ENCODE peak calls at places on chromosomes 11 and 22, in ten cellular contexts. One of them, this sample, is unnamed.
A peak's percentile ranks its signal among the peaks of the same experiment; 100 is the strongest.

GRCh38 chr22:46941958-46942815 is 179.7 kb downstream of the TBC1D22A start:
- DNase-seq in CD8-positive, alpha-beta memory T cell: no peak
- DNase-seq in fibroblast of mammary gland: peak; percentile 60
- DNase-seq in OCI-LY7: no peak
- DNase-seq in AG09309: no peak
- DNase-seq in heart right ventricle: peak; percentile 50
- DNase-seq in cardiac fibroblast: no peak
- DNase-seq in fibroblast of the aortic adventitia: peak; percentile 48
- DNase-seq in right lobe of liver: no peak
- DNase-seq in BJ: no peak
- DNase-seq in this sample: no peak

GRCh38 chr22:36457688-36458450 is 23.6 kb downstream of the TXN2 start:
- DNase-seq in CD8-positive, alpha-beta memory T cell: no peak
- DNase-seq in right lobe of liver: no peak
- DNase-seq in fibroblast of the aortic adventitia: peak; percentile 66
- DNase-seq in BJ: no peak
- DNase-seq in cardiac fibroblast: peak; percentile 70
- DNase-seq in fibroblast of mammary gland: peak; percentile 60
- DNase-seq in AG09309: no peak
- DNase-seq in heart right ventricle: peak; percentile 74
- DNase-seq in OCI-LY7: no peak
- DNase-seq in this sample: no peak

GRCh38 chr22:20979940-20980453 is 2.1 kb upstream of the LZTR1 start:
- DNase-seq in cardiac fibroblast: no peak
- DNase-seq in OCI-LY7: no peak
- DNase-seq in CD8-positive, alpha-beta memory T cell: no peak
- DNase-seq in heart right ventricle: no peak
- DNase-seq in fibroblast of the aortic adventitia: no peak
- DNase-seq in right lobe of liver: peak; percentile 67
- DNase-seq in BJ: no peak
- DNase-seq in AG09309: no peak
- DNase-seq in fibroblast of mammary gland: no peak
- DNase-seq in this sample: no peak

GRCh38 chr11:118003021-118003423 is 16.8 kb downstream of the IL10RA start:
- DNase-seq in AG09309: no peak
- DNase-seq in right lobe of liver: peak; percentile 28
- DNase-seq in OCI-LY7: peak; percentile 28
- DNase-seq in cardiac fibroblast: no peak
- DNase-seq in heart right ventricle: no peak
- DNase-seq in BJ: no peak
- DNase-seq in fibroblast of mammary gland: no peak
- DNase-seq in fibroblast of the aortic adventitia: no peak
- DNase-seq in CD8-positive, alpha-beta memory T cell: peak; percentile 62
- DNase-seq in this sample: peak; percentile 25

GRCh38 chr11:65899356-65900124 is 648 bp downstream of the FOSL1 start:
- DNase-seq in AG09309: no peak
- DNase-seq in OCI-LY7: peak; percentile 19
- DNase-seq in cardiac fibroblast: peak; percentile 76
- DNase-seq in right lobe of liver: no peak
- DNase-seq in BJ: no peak
- DNase-seq in fibroblast of the aortic adventitia: peak; percentile 65
- DNase-seq in CD8-positive, alpha-beta memory T cell: peak; percentile 75
- DNase-seq in heart right ventricle: peak; percentile 62
- DNase-seq in fibroblast of mammary gland: peak; percentile 72
- DNase-seq in this sample: no peak

GRCh38 chr11:113188433-113188834 is 125.9 kb upstream of the TTC12 start:
- DNase-seq in CD8-positive, alpha-beta memory T cell: no peak
- DNase-seq in AG09309: no peak
- DNase-seq in OCI-LY7: no peak
- DNase-seq in right lobe of liver: no peak
- DNase-seq in fibroblast of mammary gland: no peak
- DNase-seq in fibroblast of the aortic adventitia: no peak
- DNase-seq in cardiac fibroblast: no peak
- DNase-seq in heart right ventricle: no peak
- DNase-seq in BJ: no peak
- DNase-seq in this sample: no peak

GRCh38 chr22:21641417-21641794 is 696 bp upstream of the SDF2L1 start:
- DNase-seq in BJ: no peak
- DNase-seq in right lobe of liver: peak; percentile 62
- DNase-seq in heart right ventricle: no peak
- DNase-seq in OCI-LY7: no peak
- DNase-seq in fibroblast of mammary gland: peak; percentile 58
- DNase-seq in CD8-positive, alpha-beta memory T cell: no peak
- DNase-seq in AG09309: no peak
- DNase-seq in fibroblast of the aortic adventitia: peak; percentile 61
- DNase-seq in cardiac fibroblast: peak; percentile 65
- DNase-seq in this sample: no peak

GRCh38 chr11:44005956-44006355 is 41.8 kb upstream of the ACCSL start:
- DNase-seq in right lobe of liver: peak; percentile 28
- DNase-seq in BJ: no peak
- DNase-seq in CD8-positive, alpha-beta memory T cell: no peak
- DNase-seq in AG09309: no peak
- DNase-seq in fibroblast of the aortic adventitia: no peak
- DNase-seq in OCI-LY7: no peak
- DNase-seq in cardiac fibroblast: no peak
- DNase-seq in heart right ventricle: no peak
- DNase-seq in fibroblast of mammary gland: no peak
- DNase-seq in this sample: no peak

GRCh38 chr22:42680648-42681047 is 31.5 kb upstream of the CYB5R3 start:
- DNase-seq in right lobe of liver: no peak
- DNase-seq in cardiac fibroblast: peak; percentile 93
- DNase-seq in fibroblast of mammary gland: peak; percentile 98
- DNase-seq in BJ: peak; percentile 81
- DNase-seq in CD8-positive, alpha-beta memory T cell: no peak
- DNase-seq in fibroblast of the aortic adventitia: peak; percentile 96
- DNase-seq in AG09309: peak; percentile 85
- DNase-seq in OCI-LY7: no peak
- DNase-seq in heart right ventricle: no peak
- DNase-seq in this sample: no peak

GRCh38 chr11:27205269-27205668 is 157.7 kb downstream of the CCDC34 start:
- DNase-seq in AG09309: no peak
- DNase-seq in fibroblast of mammary gland: no peak
- DNase-seq in right lobe of liver: no peak
- DNase-seq in heart right ventricle: no peak
- DNase-seq in BJ: no peak
- DNase-seq in OCI-LY7: no peak
- DNase-seq in CD8-positive, alpha-beta memory T cell: no peak
- DNase-seq in cardiac fibroblast: no peak
- DNase-seq in fibroblast of the aortic adventitia: no peak
- DNase-seq in this sample: no peak

GRCh38 chr11:24312464-24313238 is 184.2 kb upstream of the LUZP2 start:
- DNase-seq in right lobe of liver: no peak
- DNase-seq in fibroblast of mammary gland: peak; percentile 1
- DNase-seq in heart right ventricle: no peak
- DNase-seq in cardiac fibroblast: peak; percentile 84
- DNase-seq in fibroblast of the aortic adventitia: no peak
- DNase-seq in OCI-LY7: no peak
- DNase-seq in CD8-positive, alpha-beta memory T cell: no peak
- DNase-seq in BJ: no peak
- DNase-seq in AG09309: no peak
- DNase-seq in this sample: no peak

DNA sequence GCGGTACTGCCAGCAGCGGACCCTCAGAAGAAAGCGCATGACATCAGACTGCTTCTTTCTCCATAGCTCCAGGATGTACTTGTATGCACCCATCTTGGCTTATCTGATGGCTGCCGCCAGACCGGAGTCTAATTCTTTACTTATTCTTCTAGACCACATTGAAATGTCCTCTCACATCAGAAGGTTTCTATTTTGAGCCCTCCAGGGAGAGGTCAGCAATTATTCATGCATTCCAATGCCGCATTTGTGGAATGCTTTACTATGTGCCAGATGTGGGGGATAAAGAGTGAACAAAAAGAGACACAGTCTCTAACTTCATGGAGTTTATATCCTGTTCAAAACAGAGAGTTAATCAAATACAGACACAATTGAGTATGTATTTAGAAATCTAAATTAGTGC is 230.1 kb downstream of the MIAT start:
- DNase-seq in right lobe of liver: no peak
- DNase-seq in AG09309: peak; percentile 68
- DNase-seq in fibroblast of mammary gland: peak; percentile 82
- DNase-seq in BJ: peak; percentile 80
- DNase-seq in cardiac fibroblast: peak; percentile 79
- DNase-seq in CD8-positive, alpha-beta memory T cell: no peak
- DNase-seq in heart right ventricle: no peak
- DNase-seq in OCI-LY7: no peak
- DNase-seq in fibroblast of the aortic adventitia: peak; percentile 93
- DNase-seq in this sample: no peak
- H3K4me3 ChIP-seq in right lobe of liver: no peak overlapping the region
- H3K4me3 ChIP-seq in AG09309: no peak overlapping the region
- H3K4me3 ChIP-seq in fibroblast of mammary gland: no peak overlapping the region
- H3K4me3 ChIP-seq in BJ: no peak overlapping the region
- H3K4me3 ChIP-seq in cardiac fibroblast: no peak overlapping the region
- H3K4me3 ChIP-seq in CD8-positive, alpha-beta memory T cell: no peak overlapping the region
- H3K4me3 ChIP-seq in heart right ventricle: no peak overlapping the region
- H3K4me3 ChIP-seq in OCI-LY7: no peak overlapping the region
- H3K4me3 ChIP-seq in fibroblast of the aortic adventitia: no peak overlapping the region
- H3K4me3 ChIP-seq in this sample: no peak overlapping the region

DNA sequence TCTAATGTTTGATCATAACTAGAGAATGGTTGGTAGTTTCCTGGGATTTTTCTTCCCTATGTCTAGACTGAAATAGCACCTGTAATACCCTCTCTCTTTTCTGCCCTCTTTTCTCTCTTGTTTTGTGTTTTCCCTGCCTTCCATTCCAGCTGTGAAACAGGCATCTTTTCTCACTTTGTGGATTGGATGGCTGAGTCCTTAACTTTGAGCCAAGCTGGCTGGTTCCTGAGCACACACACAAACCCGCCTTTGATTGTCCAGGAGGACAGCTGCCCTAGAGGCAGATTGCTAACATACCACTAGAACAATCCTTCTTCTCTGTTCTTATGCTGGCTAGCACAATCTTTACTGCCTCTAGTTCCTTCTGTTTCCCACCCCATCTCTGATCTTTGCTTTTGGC is 17.7 kb downstream of the CTNND1 start:
- DNase-seq in OCI-LY7: no peak
- DNase-seq in AG09309: no peak
- DNase-seq in fibroblast of mammary gland: no peak
- DNase-seq in cardiac fibroblast: peak; percentile 83
- DNase-seq in CD8-positive, alpha-beta memory T cell: no peak
- DNase-seq in BJ: no peak
- DNase-seq in fibroblast of the aortic adventitia: peak; percentile 78
- DNase-seq in heart right ventricle: no peak
- DNase-seq in right lobe of liver: no peak
- DNase-seq in this sample: no peak
- H3K4me3 ChIP-seq in OCI-LY7: no peak overlapping the region
- H3K4me3 ChIP-seq in AG09309: no peak overlapping the region
- H3K4me3 ChIP-seq in fibroblast of mammary gland: no peak overlapping the region
- H3K4me3 ChIP-seq in cardiac fibroblast: no peak overlapping the region
- H3K4me3 ChIP-seq in CD8-positive, alpha-beta memory T cell: no peak overlapping the region
- H3K4me3 ChIP-seq in BJ: no peak overlapping the region
- H3K4me3 ChIP-seq in fibroblast of the aortic adventitia: no peak overlapping the region
- H3K4me3 ChIP-seq in heart right ventricle: no peak overlapping the region
- H3K4me3 ChIP-seq in right lobe of liver: no peak overlapping the region
- H3K4me3 ChIP-seq in this sample: no peak overlapping the region

DNA sequence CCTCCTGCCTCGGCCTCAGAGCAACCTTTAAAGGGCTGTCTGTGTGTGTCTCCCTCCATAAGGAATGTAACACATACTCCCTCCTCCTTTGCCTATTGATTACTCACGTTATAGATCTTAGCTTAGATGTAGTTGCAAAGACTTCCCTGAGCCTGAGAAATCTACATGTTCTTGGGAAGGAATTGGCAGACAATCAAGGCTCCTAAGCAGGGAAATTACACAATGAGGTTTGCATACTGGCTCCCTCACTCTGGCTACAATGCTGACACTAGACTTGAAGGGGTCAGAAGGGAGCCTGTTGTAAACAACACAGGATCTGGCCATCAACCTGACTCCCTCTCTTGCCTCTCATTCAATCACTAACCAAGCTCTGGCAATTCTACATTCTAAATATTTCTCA is 5.2 kb upstream of the OLFML1 start:
- DNase-seq in BJ: no peak
- DNase-seq in right lobe of liver: no peak
- DNase-seq in fibroblast of mammary gland: peak; percentile 70
- DNase-seq in AG09309: peak; percentile 42
- DNase-seq in OCI-LY7: no peak
- DNase-seq in CD8-positive, alpha-beta memory T cell: no peak
- DNase-seq in heart right ventricle: no peak
- DNase-seq in cardiac fibroblast: peak; percentile 68
- DNase-seq in fibroblast of the aortic adventitia: peak; percentile 74
- DNase-seq in this sample: no peak
- H3K4me3 ChIP-seq in BJ: no peak overlapping the region
- H3K4me3 ChIP-seq in right lobe of liver: no peak overlapping the region
- H3K4me3 ChIP-seq in fibroblast of mammary gland: no peak overlapping the region
- H3K4me3 ChIP-seq in AG09309: no peak overlapping the region
- H3K4me3 ChIP-seq in OCI-LY7: no peak overlapping the region
- H3K4me3 ChIP-seq in CD8-positive, alpha-beta memory T cell: no peak overlapping the region
- H3K4me3 ChIP-seq in heart right ventricle: no peak overlapping the region
- H3K4me3 ChIP-seq in cardiac fibroblast: no peak overlapping the region
- H3K4me3 ChIP-seq in fibroblast of the aortic adventitia: no peak overlapping the region
- H3K4me3 ChIP-seq in this sample: no peak overlapping the region

DNA sequence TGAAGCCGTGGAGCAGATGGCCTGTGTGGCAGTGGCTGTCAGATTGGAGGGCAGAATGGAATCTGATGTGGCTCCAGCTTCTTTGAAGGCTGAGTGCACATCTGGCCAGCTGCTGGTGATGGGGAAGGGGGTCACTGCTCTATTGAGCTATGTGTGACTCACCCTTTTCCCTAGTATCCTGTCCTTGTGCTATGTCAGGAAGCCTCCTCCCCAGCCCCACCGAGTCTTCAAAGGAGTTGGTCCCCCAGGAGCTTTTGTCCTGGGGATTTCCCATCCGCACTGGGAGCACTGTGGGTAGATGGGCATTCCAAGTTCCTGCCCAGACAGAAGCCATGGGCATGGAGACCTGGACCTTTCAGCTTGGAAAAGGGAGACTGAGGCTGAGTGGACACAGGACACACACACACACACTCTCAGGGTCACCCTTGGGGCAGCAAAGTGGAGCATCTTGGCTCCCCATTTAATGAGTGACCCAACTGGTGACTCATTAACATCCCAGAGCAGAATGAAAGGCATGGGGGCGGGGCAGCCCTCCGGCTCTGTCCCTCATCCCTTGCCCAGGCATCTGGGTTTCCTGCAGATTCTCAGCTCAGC is 3.3 kb downstream of the SERPINH1 start:
- DNase-seq in CD8-positive, alpha-beta memory T cell: no peak
- DNase-seq in BJ: peak; percentile 53
- DNase-seq in heart right ventricle: peak; percentile 60
- DNase-seq in fibroblast of the aortic adventitia: peak; percentile 73
- DNase-seq in right lobe of liver: no peak
- DNase-seq in AG09309: no peak
- DNase-seq in fibroblast of mammary gland: peak; percentile 90
- DNase-seq in OCI-LY7: no peak
- DNase-seq in cardiac fibroblast: peak; percentile 70
- DNase-seq in this sample: no peak
- H3K4me3 ChIP-seq in CD8-positive, alpha-beta memory T cell: no peak overlapping the region
- H3K4me3 ChIP-seq in BJ: peak overlapping the region; percentile 96
- H3K4me3 ChIP-seq in heart right ventricle: peak overlapping the region; percentile 97
- H3K4me3 ChIP-seq in fibroblast of the aortic adventitia: peak overlapping the region; percentile 100
- H3K4me3 ChIP-seq in right lobe of liver: no peak overlapping the region
- H3K4me3 ChIP-seq in AG09309: peak overlapping the region; percentile 96
- H3K4me3 ChIP-seq in fibroblast of mammary gland: peak overlapping the region; percentile 99
- H3K4me3 ChIP-seq in OCI-LY7: no peak overlapping the region
- H3K4me3 ChIP-seq in cardiac fibroblast: peak overlapping the region; percentile 98
- H3K4me3 ChIP-seq in this sample: no peak overlapping the region

GRCh38 chr11:11691296-11692141 is 69.7 kb upstream of the GALNT18 start:
- DNase-seq in cardiac fibroblast: no peak
- DNase-seq in BJ: no peak
- DNase-seq in CD8-positive, alpha-beta memory T cell: no peak
- DNase-seq in fibroblast of mammary gland: no peak
- DNase-seq in fibroblast of the aortic adventitia: no peak
- DNase-seq in AG09309: no peak
- DNase-seq in OCI-LY7: no peak
- DNase-seq in heart right ventricle: no peak
- DNase-seq in right lobe of liver: no peak
- DNase-seq in this sample: no peak
- H3K4me3 ChIP-seq in cardiac fibroblast: no peak overlapping the region
- H3K4me3 ChIP-seq in BJ: no peak overlapping the region
- H3K4me3 ChIP-seq in CD8-positive, alpha-beta memory T cell: no peak overlapping the region
- H3K4me3 ChIP-seq in fibroblast of mammary gland: no peak overlapping the region
- H3K4me3 ChIP-seq in fibroblast of the aortic adventitia: no peak overlapping the region
- H3K4me3 ChIP-seq in AG09309: no peak overlapping the region
- H3K4me3 ChIP-seq in OCI-LY7: no peak overlapping the region
- H3K4me3 ChIP-seq in heart right ventricle: no peak overlapping the region
- H3K4me3 ChIP-seq in right lobe of liver: no peak overlapping the region
- H3K4me3 ChIP-seq in this sample: no peak overlapping the region

This sample was measured in CD4-positive, alpha-beta memory T cell.